ENCODE peak calls at places on chromosomes 6 and 20, in ten cellular contexts. One of them, this sample, is unnamed.

GRCh38 chr6:36788768-36789167 is 50.5 kb downstream of the CPNE5 start:
- DNase-seq in CD4-positive, alpha-beta T cell: no peak
- DNase-seq in prostate gland: no peak
- DNase-seq in Peyer's patch: no peak
- DNase-seq in pancreas: no peak
- DNase-seq in tibial nerve: no peak
- DNase-seq in uterus: no peak
- DNase-seq in esophagus squamous epithelium: no peak
- DNase-seq in CD8-positive, alpha-beta T cell: no peak
- DNase-seq in colonic mucosa: no peak
- DNase-seq in this sample: no peak

GRCh38 chr6:169291639-169292339 is 38.1 kb upstream of the THBS2 start:
- DNase-seq in colonic mucosa: no peak
- DNase-seq in Peyer's patch: no peak
- DNase-seq in CD8-positive, alpha-beta T cell: no peak
- DNase-seq in uterus: no peak
- DNase-seq in esophagus squamous epithelium: no peak
- DNase-seq in prostate gland: no peak
- DNase-seq in tibial nerve: no peak
- DNase-seq in CD4-positive, alpha-beta T cell: no peak
- DNase-seq in pancreas: no peak
- DNase-seq in this sample: no peak

GRCh38 chr6:34610819-34611477 is 54.8 kb upstream of the SPDEF start:
- DNase-seq in prostate gland: no peak
- DNase-seq in colonic mucosa: no peak
- DNase-seq in Peyer's patch: no peak
- DNase-seq in pancreas: no peak
- DNase-seq in CD8-positive, alpha-beta T cell: no peak
- DNase-seq in CD4-positive, alpha-beta T cell: no peak
- DNase-seq in uterus: no peak
- DNase-seq in esophagus squamous epithelium: no peak
- DNase-seq in tibial nerve: no peak
- DNase-seq in this sample: no peak

GRCh38 chr6:157253017-157253416 is 70.3 kb downstream of the TMEM242 start:
- DNase-seq in colonic mucosa: no peak
- DNase-seq in uterus: no peak
- DNase-seq in Peyer's patch: no peak
- DNase-seq in pancreas: no peak
- DNase-seq in esophagus squamous epithelium: no peak
- DNase-seq in CD8-positive, alpha-beta T cell: no peak
- DNase-seq in CD4-positive, alpha-beta T cell: no peak
- DNase-seq in tibial nerve: no peak
- DNase-seq in prostate gland: no peak
- DNase-seq in this sample: no peak

GRCh38 chr6:71224011-71224410 is 64.6 kb upstream of the OGFRL1 start:
- DNase-seq in esophagus squamous epithelium: no peak
- DNase-seq in uterus: no peak
- DNase-seq in CD4-positive, alpha-beta T cell: no peak
- DNase-seq in tibial nerve: no peak
- DNase-seq in pancreas: no peak
- DNase-seq in prostate gland: no peak
- DNase-seq in Peyer's patch: no peak
- DNase-seq in CD8-positive, alpha-beta T cell: no peak
- DNase-seq in colonic mucosa: no peak
- DNase-seq in this sample: no peak

GRCh38 chr20:40955326-40955725 is 73.3 kb upstream of the TOP1 start:
- DNase-seq in pancreas: no peak
- DNase-seq in prostate gland: no peak
- DNase-seq in esophagus squamous epithelium: no peak
- DNase-seq in CD4-positive, alpha-beta T cell: no peak
- DNase-seq in uterus: no peak
- DNase-seq in Peyer's patch: no peak
- DNase-seq in tibial nerve: no peak
- DNase-seq in colonic mucosa: peak; percentile 13
- DNase-seq in CD8-positive, alpha-beta T cell: no peak
- DNase-seq in this sample: no peak

GRCh38 chr6:116633685-116634084 is 17.4 kb downstream of the RSPH4A start:
- DNase-seq in tibial nerve: no peak
- DNase-seq in uterus: no peak
- DNase-seq in Peyer's patch: no peak
- DNase-seq in CD8-positive, alpha-beta T cell: no peak
- DNase-seq in prostate gland: no peak
- DNase-seq in CD4-positive, alpha-beta T cell: no peak
- DNase-seq in colonic mucosa: no peak
- DNase-seq in pancreas: no peak
- DNase-seq in esophagus squamous epithelium: no peak
- DNase-seq in this sample: no peak

GRCh38 chr20:63043348-63044203 is 36.8 kb upstream of the BHLHE23 start:
- DNase-seq in uterus: no peak
- DNase-seq in prostate gland: no peak
- DNase-seq in CD8-positive, alpha-beta T cell: no peak
- DNase-seq in esophagus squamous epithelium: no peak
- DNase-seq in tibial nerve: no peak
- DNase-seq in colonic mucosa: no peak
- DNase-seq in Peyer's patch: no peak
- DNase-seq in pancreas: no peak
- DNase-seq in CD4-positive, alpha-beta T cell: no peak
- DNase-seq in this sample: no peak

GRCh38 chr6:105832358-105832757 is 253.8 kb upstream of the PRDM1 start:
- DNase-seq in uterus: no peak
- DNase-seq in esophagus squamous epithelium: no peak
- DNase-seq in prostate gland: no peak
- DNase-seq in pancreas: no peak
- DNase-seq in CD8-positive, alpha-beta T cell: no peak
- DNase-seq in colonic mucosa: no peak
- DNase-seq in Peyer's patch: no peak
- DNase-seq in tibial nerve: no peak
- DNase-seq in CD4-positive, alpha-beta T cell: no peak
- DNase-seq in this sample: no peak

GRCh38 chr6:110039364-110039995 is 61.4 kb downstream of the GPR6 start:
- DNase-seq in CD4-positive, alpha-beta T cell: peak; percentile 66
- DNase-seq in esophagus squamous epithelium: peak; percentile 12
- DNase-seq in CD8-positive, alpha-beta T cell: peak; percentile 79
- DNase-seq in tibial nerve: peak; percentile 75
- DNase-seq in prostate gland: peak; percentile 80
- DNase-seq in Peyer's patch: peak; percentile 96
- DNase-seq in pancreas: peak; percentile 90
- DNase-seq in colonic mucosa: peak; percentile 91
- DNase-seq in uterus: peak; percentile 80
- DNase-seq in this sample: peak; percentile 91

GRCh38 chr6:125792680-125793079 is 1.9 kb downstream of the NCOA7 start:
- DNase-seq in esophagus squamous epithelium: no peak
- DNase-seq in tibial nerve: no peak
- DNase-seq in prostate gland: no peak
- DNase-seq in uterus: no peak
- DNase-seq in Peyer's patch: no peak
- DNase-seq in pancreas: no peak
- DNase-seq in colonic mucosa: no peak
- DNase-seq in CD8-positive, alpha-beta T cell: no peak
- DNase-seq in CD4-positive, alpha-beta T cell: no peak
- DNase-seq in this sample: no peak

GRCh38 chr20:16486532-16486931 is 86.7 kb downstream of the KIF16B start:
- DNase-seq in esophagus squamous epithelium: no peak
- DNase-seq in CD4-positive, alpha-beta T cell: no peak
- DNase-seq in CD8-positive, alpha-beta T cell: no peak
- DNase-seq in uterus: no peak
- DNase-seq in pancreas: no peak
- DNase-seq in Peyer's patch: no peak
- DNase-seq in prostate gland: no peak
- DNase-seq in tibial nerve: no peak
- DNase-seq in colonic mucosa: no peak
- DNase-seq in this sample: no peak

GRCh38 chr20:50980851-50981713 is 22.5 kb downstream of the MOCS3 start:
- DNase-seq in uterus: peak; percentile 44
- DNase-seq in Peyer's patch: peak; percentile 72
- DNase-seq in colonic mucosa: peak; percentile 74
- DNase-seq in esophagus squamous epithelium: no peak
- DNase-seq in CD4-positive, alpha-beta T cell: peak; percentile 51
- DNase-seq in prostate gland: peak; percentile 23
- DNase-seq in pancreas: peak; percentile 65
- DNase-seq in tibial nerve: no peak
- DNase-seq in CD8-positive, alpha-beta T cell: peak; percentile 75
- DNase-seq in this sample: no peak

GRCh38 chr6:146741609-146742008 is 142.8 kb downstream of the ADGB start:
- DNase-seq in colonic mucosa: no peak
- DNase-seq in CD8-positive, alpha-beta T cell: no peak
- DNase-seq in Peyer's patch: no peak
- DNase-seq in CD4-positive, alpha-beta T cell: no peak
- DNase-seq in uterus: no peak
- DNase-seq in pancreas: no peak
- DNase-seq in tibial nerve: no peak
- DNase-seq in esophagus squamous epithelium: no peak
- DNase-seq in prostate gland: no peak
- DNase-seq in this sample: no peak

GRCh38 chr6:149860834-149861602 is 3.1 kb downstream of the LRP11 start:
- DNase-seq in Peyer's patch: no peak
- DNase-seq in CD8-positive, alpha-beta T cell: no peak
- DNase-seq in pancreas: no peak
- DNase-seq in esophagus squamous epithelium: no peak
- DNase-seq in uterus: no peak
- DNase-seq in tibial nerve: no peak
- DNase-seq in colonic mucosa: no peak
- DNase-seq in CD4-positive, alpha-beta T cell: no peak
- DNase-seq in prostate gland: no peak
- DNase-seq in this sample: no peak

GRCh38 chr6:90294614-90294988 is 2.0 kb downstream of the BACH2 start:
- DNase-seq in CD4-positive, alpha-beta T cell: peak; percentile 57
- DNase-seq in Peyer's patch: peak; percentile 80
- DNase-seq in esophagus squamous epithelium: no peak
- DNase-seq in prostate gland: no peak
- DNase-seq in pancreas: no peak
- DNase-seq in CD8-positive, alpha-beta T cell: peak; percentile 69
- DNase-seq in tibial nerve: no peak
- DNase-seq in colonic mucosa: no peak
- DNase-seq in uterus: peak; percentile 25
- DNase-seq in this sample: no peak

GRCh38 chr6:132780770-132781371 is 17.6 kb downstream of the SLC18B1 start:
- DNase-seq in colonic mucosa: no peak
- DNase-seq in prostate gland: no peak
- DNase-seq in pancreas: no peak
- DNase-seq in CD8-positive, alpha-beta T cell: no peak
- DNase-seq in Peyer's patch: no peak
- DNase-seq in uterus: no peak
- DNase-seq in esophagus squamous epithelium: no peak
- DNase-seq in CD4-positive, alpha-beta T cell: no peak
- DNase-seq in tibial nerve: no peak
- DNase-seq in this sample: no peak

GRCh38 chr6:129203190-129203900 is 320.4 kb downstream of the LAMA2 start:
- DNase-seq in pancreas: no peak
- DNase-seq in CD4-positive, alpha-beta T cell: no peak
- DNase-seq in colonic mucosa: no peak
- DNase-seq in CD8-positive, alpha-beta T cell: no peak
- DNase-seq in uterus: no peak
- DNase-seq in esophagus squamous epithelium: no peak
- DNase-seq in prostate gland: no peak
- DNase-seq in Peyer's patch: no peak
- DNase-seq in tibial nerve: no peak
- DNase-seq in this sample: no peak

GRCh38 chr20:44858959-44859358 is 26.5 kb upstream of the YWHAB start:
- DNase-seq in CD4-positive, alpha-beta T cell: no peak
- DNase-seq in pancreas: no peak
- DNase-seq in tibial nerve: no peak
- DNase-seq in prostate gland: no peak
- DNase-seq in uterus: no peak
- DNase-seq in esophagus squamous epithelium: no peak
- DNase-seq in Peyer's patch: no peak
- DNase-seq in colonic mucosa: peak; percentile 50
- DNase-seq in CD8-positive, alpha-beta T cell: no peak
- DNase-seq in this sample: no peak
- H3K27ac ChIP-seq in CD4-positive, alpha-beta T cell: no peak overlapping the region
- H3K27ac ChIP-seq in pancreas: no peak overlapping the region
- H3K27ac ChIP-seq in tibial nerve: no peak overlapping the region
- H3K27ac ChIP-seq in prostate gland: no peak overlapping the region
- H3K27ac ChIP-seq in uterus: peak overlapping the region; percentile 18
- H3K27ac ChIP-seq in esophagus squamous epithelium: no peak overlapping the region
- H3K27ac ChIP-seq in Peyer's patch: no peak overlapping the region
- H3K27ac ChIP-seq in colonic mucosa: no peak overlapping the region
- H3K27ac ChIP-seq in CD8-positive, alpha-beta T cell: no peak overlapping the region
- H3K27ac ChIP-seq in this sample: no peak overlapping the region

GRCh38 chr20:59754551-59754950 is 150.2 kb downstream of the PHACTR3 start:
- DNase-seq in CD4-positive, alpha-beta T cell: no peak
- DNase-seq in tibial nerve: no peak
- DNase-seq in uterus: no peak
- DNase-seq in esophagus squamous epithelium: no peak
- DNase-seq in prostate gland: no peak
- DNase-seq in colonic mucosa: no peak
- DNase-seq in Peyer's patch: no peak
- DNase-seq in CD8-positive, alpha-beta T cell: no peak
- DNase-seq in pancreas: no peak
- DNase-seq in this sample: no peak
- H3K27me3 ChIP-seq in CD4-positive, alpha-beta T cell: no peaks in the 10 kb centered on the region
- H3K27me3 ChIP-seq in tibial nerve: peaks cover 61% of the 10 kb centered on the region
- H3K27me3 ChIP-seq in uterus: no peaks in the 10 kb centered on the region
- H3K27me3 ChIP-seq in esophagus squamous epithelium: no peaks in the 10 kb centered on the region
- H3K27me3 ChIP-seq in prostate gland: peaks cover 16% of the 10 kb centered on the region
- H3K27me3 ChIP-seq in colonic mucosa: no peaks in the 10 kb centered on the region
- H3K27me3 ChIP-seq in Peyer's patch: no peaks in the 10 kb centered on the region
- H3K27me3 ChIP-seq in CD8-positive, alpha-beta T cell: no peaks in the 10 kb centered on the region
- H3K27me3 ChIP-seq in pancreas: no peaks in the 10 kb centered on the region
- H3K27me3 ChIP-seq in this sample: no peaks in the 10 kb centered on the region

DNA sequence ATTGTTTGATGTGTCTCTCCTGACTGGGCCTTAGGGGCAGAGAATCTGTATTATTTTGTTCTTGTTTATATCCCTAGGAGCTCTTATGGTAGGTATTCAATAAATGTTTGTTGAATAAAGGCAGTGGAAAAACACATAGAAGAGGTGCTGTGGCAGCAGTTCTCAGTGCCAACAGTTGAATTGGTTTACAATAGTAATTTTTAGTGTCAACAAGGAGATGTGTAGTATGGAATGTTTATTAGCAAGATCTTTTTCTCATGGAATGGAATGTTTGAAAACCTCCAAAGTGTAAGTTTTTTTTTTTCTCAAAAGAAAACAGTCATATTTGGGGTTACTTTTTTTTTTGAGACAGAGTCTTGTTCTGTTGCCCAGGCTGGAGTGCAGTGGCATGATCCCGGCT is 28.0 kb downstream of the ASXL1 start:
- DNase-seq in tibial nerve: no peak
- DNase-seq in Peyer's patch: no peak
- DNase-seq in uterus: no peak
- DNase-seq in pancreas: no peak
- DNase-seq in esophagus squamous epithelium: no peak
- DNase-seq in CD8-positive, alpha-beta T cell: no peak
- DNase-seq in colonic mucosa: no peak
- DNase-seq in CD4-positive, alpha-beta T cell: no peak
- DNase-seq in prostate gland: peak; percentile 22
- DNase-seq in this sample: no peak
- H3K27ac ChIP-seq in tibial nerve: peak overlapping the region; percentile 18
- H3K27ac ChIP-seq in Peyer's patch: no peak overlapping the region
- H3K27ac ChIP-seq in uterus: peak overlapping the region; percentile 55
- H3K27ac ChIP-seq in pancreas: no peak overlapping the region
- H3K27ac ChIP-seq in esophagus squamous epithelium: no peak overlapping the region
- H3K27ac ChIP-seq in CD8-positive, alpha-beta T cell: no peak overlapping the region
- H3K27ac ChIP-seq in colonic mucosa: no peak overlapping the region
- H3K27ac ChIP-seq in CD4-positive, alpha-beta T cell: no peak overlapping the region
- H3K27ac ChIP-seq in prostate gland: no peak overlapping the region
- H3K27ac ChIP-seq in this sample: no peak overlapping the region

DNA sequence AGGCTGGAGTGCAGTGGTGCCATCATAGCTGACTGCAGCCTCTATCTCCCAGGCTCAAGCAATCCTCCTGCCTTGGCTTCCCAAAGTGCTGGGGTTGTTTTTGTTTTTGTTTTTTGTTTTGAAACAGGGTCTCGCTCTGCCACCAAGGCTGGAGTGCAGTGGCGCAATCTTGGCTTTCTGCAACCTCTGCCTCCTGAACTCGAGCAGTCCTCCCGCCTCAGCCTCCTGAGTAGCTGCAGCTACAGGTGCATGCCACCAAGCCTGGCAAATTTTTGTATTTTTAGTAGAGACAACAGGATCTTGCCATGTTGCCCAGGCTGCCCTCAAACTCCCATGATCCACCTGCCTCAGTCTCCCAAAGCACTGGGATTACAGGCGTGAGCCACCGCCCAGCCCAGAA is 4.2 kb downstream of the C6orf132 start:
- DNase-seq in CD8-positive, alpha-beta T cell: no peak
- DNase-seq in tibial nerve: no peak
- DNase-seq in esophagus squamous epithelium: no peak
- DNase-seq in colonic mucosa: no peak
- DNase-seq in pancreas: no peak
- DNase-seq in uterus: no peak
- DNase-seq in prostate gland: no peak
- DNase-seq in CD4-positive, alpha-beta T cell: no peak
- DNase-seq in Peyer's patch: no peak
- DNase-seq in this sample: no peak
- H3K27me3 ChIP-seq in CD8-positive, alpha-beta T cell: peaks cover 8% of the 10 kb centered on the region
- H3K27me3 ChIP-seq in tibial nerve: peaks cover 20% of the 10 kb centered on the region
- H3K27me3 ChIP-seq in esophagus squamous epithelium: no peaks in the 10 kb centered on the region
- H3K27me3 ChIP-seq in colonic mucosa: peaks cover 6% of the 10 kb centered on the region
- H3K27me3 ChIP-seq in pancreas: no peaks in the 10 kb centered on the region
- H3K27me3 ChIP-seq in uterus: no peaks in the 10 kb centered on the region
- H3K27me3 ChIP-seq in prostate gland: no peaks in the 10 kb centered on the region
- H3K27me3 ChIP-seq in CD4-positive, alpha-beta T cell: peaks cover 27% of the 10 kb centered on the region
- H3K27me3 ChIP-seq in Peyer's patch: no peaks in the 10 kb centered on the region
- H3K27me3 ChIP-seq in this sample: peaks cover 18% of the 10 kb centered on the region

This sample was measured in dorsolateral prefrontal cortex.